ENCODE peak calls at places on chromosomes 11 and 22, in five cellular contexts. R is cardiac fibroblast, S is mesothelial cell of epicardium, U is RWPE1, Q is endodermal cell. N is an unnamed sample.

GRCh38 chr11:58963551-58964075 is 24.3 kb downstream of the GLYATL1 start:
- DNase-seq in U (peak; percentile 4), Q (peak; percentile 93), R (peak; percentile 60), S (no peak), N (no peak)

GRCh38 chr11:126764221-126764620 is 236.3 kb downstream of the KIRREL3 start:
- DNase-seq in R (no peak), Q (no peak), U (no peak), S (no peak), N (no peak)

GRCh38 chr22:48785792-48786678 is 1041.6 kb downstream of the BRD1 start:
- DNase-seq in Q (peak; percentile 39), R (no peak), U (no peak), S (no peak), N (no peak)

GRCh38 chr11:63829823-63830489 is 9.0 kb upstream of the MARK2 start:
- DNase-seq in R (peak; percentile 42), U (no peak), S (no peak), Q (peak; percentile 83), N (peak; percentile 28)

GRCh38 chr22:50199836-50200332 is 927 bp upstream of the SELENOO start:
- DNase-seq in U (no peak), S (no peak), R (no peak), Q (peak; percentile 87), N (no peak)

GRCh38 chr11:27107548-27107947 is 66.9 kb downstream of the BBOX1 start:
- DNase-seq in S (no peak), U (no peak), Q (no peak), R (no peak), N (no peak)

GRCh38 chr11:35623708-35624168 is 5.5 kb downstream of the FJX1 start:
- DNase-seq in U (peak; percentile 67), S (no peak), R (peak; percentile 92), Q (no peak), N (no peak)

GRCh38 chr11:114228401-114229061 is 67.7 kb upstream of the NNMT start:
- DNase-seq in S (no peak), R (no peak), Q (no peak), U (no peak), N (no peak)

GRCh38 chr11:47905358-47906059 is 57.4 kb upstream of the NUP160 start:
- DNase-seq in U (peak; percentile 27), Q (no peak), S (no peak), R (peak; percentile 85), N (peak; percentile 69)

GRCh38 chr11:1473786-1474185 is 12.8 kb downstream of the MOB2 start:
- DNase-seq in S (no peak), Q (no peak), U (no peak), R (no peak), N (no peak)

GRCh38 chr11:123191939-123192338 is 3.1 kb downstream of the CLMP start:
- DNase-seq in Q (no peak), S (no peak), R (no peak), U (no peak), N (no peak)

GRCh38 chr11:134752964-134753804 is 341.1 kb upstream of the B3GAT1 start:
- DNase-seq in S (no peak), Q (peak; percentile 20), R (no peak), U (no peak), N (no peak)

GRCh38 chr22:37492428-37493344 is 6.5 kb upstream of the MFNG start:
- DNase-seq in U (no peak), S (no peak), Q (peak; percentile 91), R (peak; percentile 63), N (peak; percentile 52)

GRCh38 chr11:114075891-114076441 is 16.5 kb downstream of the ZBTB16 start:
- DNase-seq in R (peak; percentile 89), Q (peak; percentile 89), S (peak; percentile 67), U (no peak), N (no peak)

GRCh38 chr22:40939202-40939601 is 12.0 kb upstream of the RBX1 start:
- DNase-seq in S (no peak), R (no peak), Q (no peak), U (no peak), N (no peak)

GRCh38 chr11:2713069-2713468 is 13.3 kb upstream of the KCNQ1OT1 start:
- DNase-seq in S (no peak), Q (no peak), R (no peak), U (no peak), N (no peak)

GRCh38 chr11:68264741-68265540 is 6.8 kb downstream of the C11orf24 start:
- DNase-seq in R (no peak), S (no peak), U (no peak), Q (no peak), N (no peak)

GRCh38 chr11:115627666-115628460 is 123.6 kb upstream of the CADM1 start:
- DNase-seq in R (no peak), U (no peak), S (no peak), Q (no peak), N (no peak)

GRCh38 chr11:45798793-45799441 is 6.0 kb upstream of the SLC35C1 start:
- DNase-seq in S (no peak), U (no peak), R (no peak), Q (no peak), N (no peak)

GRCh38 chr11:125164422-125165110 is at the start of gene PKNOX2:
- DNase-seq in R (peak; percentile 68), Q (peak; percentile 96), U (peak; percentile 73), S (peak; percentile 92), N (no peak)

GRCh38 chr11:115924744-115925567 is 420.7 kb upstream of the CADM1 start:
- DNase-seq in Q (no peak), R (peak; percentile 55), U (no peak), S (no peak), N (no peak)

GRCh38 chr11:45473491-45473890 is 187.3 kb upstream of the SYT13 start:
- DNase-seq in Q (peak; percentile 54), R (no peak), S (no peak), U (no peak), N (no peak)

GRCh38 chr22:44620129-44620840 is 81.7 kb upstream of the PRR5 start:
- DNase-seq in R (peak; percentile 61), Q (peak; percentile 91), S (peak; percentile 65), U (no peak), N (no peak)

GRCh38 chr11:45021692-45022130 is 71.0 kb upstream of the TP53I11 start:
- DNase-seq in U (no peak), R (peak; percentile 58), S (no peak), Q (peak; percentile 75), N (no peak)

GRCh38 chr11:126415669-126416420 is 60.4 kb downstream of the ST3GAL4 start:
- DNase-seq in S (no peak), R (no peak), U (no peak), Q (no peak), N (no peak)

GRCh38 chr22:27842994-27843431 is 41.5 kb upstream of the MN1 start:
- DNase-seq in R (no peak), U (no peak), Q (no peak), S (peak; percentile 21), N (no peak)

GRCh38 chr11:127002669-127003259 is 2.2 kb upstream of the KIRREL3 start:
- DNase-seq in Q (no peak), S (no peak), R (no peak), U (no peak), N (no peak)

GRCh38 chr22:44071760-44072159 is 47.7 kb downstream of the PARVB start:
- DNase-seq in S (no peak), U (no peak), R (no peak), Q (no peak), N (no peak)

GRCh38 chr11:9091044-9091936 is at the start of gene SCUBE2:
- DNase-seq in Q (peak; percentile 74), S (no peak), R (no peak), U (no peak), N (no peak)

GRCh38 chr22:28978158-28978557 is 83.5 kb downstream of the C22orf31 start:
- DNase-seq in U (peak; percentile 31), R (peak; percentile 58), S (no peak), Q (no peak), N (no peak)

GRCh38 chr11:88175004-88175706 is at the start of gene RAB38:
- DNase-seq in R (no peak), U (peak; percentile 75), Q (peak; percentile 94), S (peak; percentile 81), N (peak; percentile 72)

GRCh38 chr11:86143429-86144030 is 74.6 kb upstream of the PICALM start:
- DNase-seq in U (no peak), Q (no peak), R (no peak), S (no peak), N (no peak)

GRCh38 chr22:42645341-42645937 is 3.8 kb downstream of the CYB5R3 start:
- DNase-seq in Q (no peak), U (no peak), S (no peak), R (peak; percentile 35), N (no peak)

GRCh38 chr11:115670538-115671200 is 166.5 kb upstream of the CADM1 start:
- DNase-seq in U (no peak), Q (no peak), S (no peak), R (no peak), N (no peak)

GRCh38 chr22:26045855-26046254 is 123.4 kb upstream of the SEZ6L start:
- DNase-seq in U (no peak), R (no peak), S (no peak), Q (no peak), N (no peak)